ENCODE peak calls at places on chromosomes 16 and 17, in nine cellular contexts. One of them, this sample, is unnamed.

GRCh38 chr16:77637939-77638338 is 84.4 kb upstream of the NUDT7 start:
- DNase-seq in lower lobe of right lung: no peak
- DNase-seq in breast epithelium: no peak
- DNase-seq in upper lobe of right lung: no peak
- DNase-seq in GM23338: no peak
- DNase-seq in CD8-positive, alpha-beta memory T cell: no peak
- DNase-seq in pancreas: no peak
- DNase-seq in epithelial cell of esophagus: no peak
- DNase-seq in fibroblast of lung: peak
- DNase-seq in this sample: no peak

GRCh38 chr16:69513180-69513966 is 52.4 kb upstream of the NFAT5 start:
- DNase-seq in lower lobe of right lung: no peak
- DNase-seq in breast epithelium: peak
- DNase-seq in upper lobe of right lung: no peak
- DNase-seq in GM23338: peak
- DNase-seq in CD8-positive, alpha-beta memory T cell: no peak
- DNase-seq in pancreas: no peak
- DNase-seq in epithelial cell of esophagus: peak
- DNase-seq in fibroblast of lung: peak
- DNase-seq in this sample: no peak

GRCh38 chr17:50563095-50563511 is 2.6 kb downstream of the CACNA1G start:
- DNase-seq in lower lobe of right lung: no peak
- DNase-seq in breast epithelium: no peak
- DNase-seq in upper lobe of right lung: no peak
- DNase-seq in GM23338: no peak
- DNase-seq in CD8-positive, alpha-beta memory T cell: no peak
- DNase-seq in pancreas: no peak
- DNase-seq in epithelial cell of esophagus: no peak
- DNase-seq in fibroblast of lung: no peak
- DNase-seq in this sample: no peak

GRCh38 chr17:28878158-28878910 is 19.2 kb downstream of the FLOT2 start:
- DNase-seq in lower lobe of right lung: no peak
- DNase-seq in breast epithelium: no peak
- DNase-seq in upper lobe of right lung: no peak
- DNase-seq in GM23338: no peak
- DNase-seq in CD8-positive, alpha-beta memory T cell: no peak
- DNase-seq in pancreas: no peak
- DNase-seq in epithelial cell of esophagus: peak
- DNase-seq in fibroblast of lung: no peak
- DNase-seq in this sample: no peak

GRCh38 chr16:78985736-78986605 is 614.6 kb downstream of the MAF start:
- DNase-seq in lower lobe of right lung: no peak
- DNase-seq in breast epithelium: no peak
- DNase-seq in upper lobe of right lung: no peak
- DNase-seq in GM23338: no peak
- DNase-seq in CD8-positive, alpha-beta memory T cell: no peak
- DNase-seq in pancreas: no peak
- DNase-seq in epithelial cell of esophagus: peak
- DNase-seq in fibroblast of lung: no peak
- DNase-seq in this sample: no peak

GRCh38 chr17:38869647-38870258 is at the start of gene LASP1:
- DNase-seq in lower lobe of right lung: peak
- DNase-seq in breast epithelium: peak
- DNase-seq in upper lobe of right lung: peak
- DNase-seq in GM23338: peak
- DNase-seq in CD8-positive, alpha-beta memory T cell: peak
- DNase-seq in pancreas: peak
- DNase-seq in epithelial cell of esophagus: peak
- DNase-seq in fibroblast of lung: peak
- DNase-seq in this sample: peak

GRCh38 chr16:26623442-26623841 is 443.3 kb upstream of the C16orf82 start:
- DNase-seq in lower lobe of right lung: no peak
- DNase-seq in breast epithelium: no peak
- DNase-seq in upper lobe of right lung: no peak
- DNase-seq in GM23338: no peak
- DNase-seq in CD8-positive, alpha-beta memory T cell: no peak
- DNase-seq in pancreas: no peak
- DNase-seq in epithelial cell of esophagus: no peak
- DNase-seq in fibroblast of lung: no peak
- DNase-seq in this sample: no peak

GRCh38 chr17:28714281-28714680 is 2.6 kb upstream of the PROCA1 start:
- DNase-seq in lower lobe of right lung: no peak
- DNase-seq in breast epithelium: no peak
- DNase-seq in upper lobe of right lung: no peak
- DNase-seq in GM23338: no peak
- DNase-seq in CD8-positive, alpha-beta memory T cell: no peak
- DNase-seq in pancreas: no peak
- DNase-seq in epithelial cell of esophagus: no peak
- DNase-seq in fibroblast of lung: no peak
- DNase-seq in this sample: no peak

GRCh38 chr16:54931041-54931756 is 534 bp downstream of the IRX5 start:
- DNase-seq in lower lobe of right lung: peak
- DNase-seq in breast epithelium: no peak
- DNase-seq in upper lobe of right lung: peak
- DNase-seq in GM23338: peak
- DNase-seq in CD8-positive, alpha-beta memory T cell: no peak
- DNase-seq in pancreas: no peak
- DNase-seq in epithelial cell of esophagus: peak
- DNase-seq in fibroblast of lung: peak
- DNase-seq in this sample: no peak

GRCh38 chr16:54928421-54929089 is 2.1 kb upstream of the IRX5 start:
- DNase-seq in lower lobe of right lung: peak
- DNase-seq in breast epithelium: peak
- DNase-seq in upper lobe of right lung: peak
- DNase-seq in GM23338: peak
- DNase-seq in CD8-positive, alpha-beta memory T cell: peak
- DNase-seq in pancreas: peak
- DNase-seq in epithelial cell of esophagus: peak
- DNase-seq in fibroblast of lung: peak
- DNase-seq in this sample: no peak

GRCh38 chr16:54931757-54932660 is 1.3 kb downstream of the IRX5 start:
- DNase-seq in lower lobe of right lung: peak
- DNase-seq in breast epithelium: no peak
- DNase-seq in upper lobe of right lung: peak
- DNase-seq in GM23338: peak
- DNase-seq in CD8-positive, alpha-beta memory T cell: no peak
- DNase-seq in pancreas: no peak
- DNase-seq in epithelial cell of esophagus: peak
- DNase-seq in fibroblast of lung: peak
- DNase-seq in this sample: no peak

GRCh38 chr16:54929090-54930033 is 1.3 kb upstream of the IRX5 start:
- DNase-seq in lower lobe of right lung: peak
- DNase-seq in breast epithelium: peak
- DNase-seq in upper lobe of right lung: peak
- DNase-seq in GM23338: peak
- DNase-seq in CD8-positive, alpha-beta memory T cell: peak
- DNase-seq in pancreas: peak
- DNase-seq in epithelial cell of esophagus: peak
- DNase-seq in fibroblast of lung: peak
- DNase-seq in this sample: peak

GRCh38 chr16:54930034-54930938 is at the start of gene IRX5:
- DNase-seq in lower lobe of right lung: peak
- DNase-seq in breast epithelium: peak
- DNase-seq in upper lobe of right lung: peak
- DNase-seq in GM23338: peak
- DNase-seq in CD8-positive, alpha-beta memory T cell: no peak
- DNase-seq in pancreas: peak
- DNase-seq in epithelial cell of esophagus: peak
- DNase-seq in fibroblast of lung: peak
- DNase-seq in this sample: peak
- H3K4me3 ChIP-seq in lower lobe of right lung: peak
- H3K4me3 ChIP-seq in breast epithelium: peak
- H3K4me3 ChIP-seq in upper lobe of right lung: peak
- H3K4me3 ChIP-seq in GM23338: peak
- H3K4me3 ChIP-seq in CD8-positive, alpha-beta memory T cell: peak
- H3K4me3 ChIP-seq in pancreas: peak
- H3K4me3 ChIP-seq in epithelial cell of esophagus: peak
- H3K4me3 ChIP-seq in fibroblast of lung: peak
- H3K4me3 ChIP-seq in this sample: peak

GRCh38 chr17:72466606-72467005 is 345.8 kb downstream of the SOX9 start:
- DNase-seq in lower lobe of right lung: no peak
- DNase-seq in breast epithelium: no peak
- DNase-seq in upper lobe of right lung: no peak
- DNase-seq in GM23338: no peak
- DNase-seq in CD8-positive, alpha-beta memory T cell: no peak
- DNase-seq in pancreas: no peak
- DNase-seq in epithelial cell of esophagus: no peak
- DNase-seq in fibroblast of lung: no peak
- DNase-seq in this sample: no peak

GRCh38 chr17:72466199-72466598 is 345.4 kb downstream of the SOX9 start:
- DNase-seq in lower lobe of right lung: no peak
- DNase-seq in breast epithelium: no peak
- DNase-seq in upper lobe of right lung: no peak
- DNase-seq in GM23338: no peak
- DNase-seq in CD8-positive, alpha-beta memory T cell: no peak
- DNase-seq in pancreas: no peak
- DNase-seq in epithelial cell of esophagus: peak
- DNase-seq in fibroblast of lung: peak
- DNase-seq in this sample: peak

GRCh38 chr17:72465191-72466024 is 344.6 kb downstream of the SOX9 start:
- DNase-seq in lower lobe of right lung: no peak
- DNase-seq in breast epithelium: peak
- DNase-seq in upper lobe of right lung: no peak
- DNase-seq in GM23338: no peak
- DNase-seq in CD8-positive, alpha-beta memory T cell: no peak
- DNase-seq in pancreas: peak
- DNase-seq in epithelial cell of esophagus: peak
- DNase-seq in fibroblast of lung: peak
- DNase-seq in this sample: no peak

GRCh38 chr17:72470338-72471133 is 349.7 kb downstream of the SOX9 start:
- DNase-seq in lower lobe of right lung: no peak
- DNase-seq in breast epithelium: no peak
- DNase-seq in upper lobe of right lung: no peak
- DNase-seq in GM23338: no peak
- DNase-seq in CD8-positive, alpha-beta memory T cell: no peak
- DNase-seq in pancreas: no peak
- DNase-seq in epithelial cell of esophagus: no peak
- DNase-seq in fibroblast of lung: no peak
- DNase-seq in this sample: no peak

DNA sequence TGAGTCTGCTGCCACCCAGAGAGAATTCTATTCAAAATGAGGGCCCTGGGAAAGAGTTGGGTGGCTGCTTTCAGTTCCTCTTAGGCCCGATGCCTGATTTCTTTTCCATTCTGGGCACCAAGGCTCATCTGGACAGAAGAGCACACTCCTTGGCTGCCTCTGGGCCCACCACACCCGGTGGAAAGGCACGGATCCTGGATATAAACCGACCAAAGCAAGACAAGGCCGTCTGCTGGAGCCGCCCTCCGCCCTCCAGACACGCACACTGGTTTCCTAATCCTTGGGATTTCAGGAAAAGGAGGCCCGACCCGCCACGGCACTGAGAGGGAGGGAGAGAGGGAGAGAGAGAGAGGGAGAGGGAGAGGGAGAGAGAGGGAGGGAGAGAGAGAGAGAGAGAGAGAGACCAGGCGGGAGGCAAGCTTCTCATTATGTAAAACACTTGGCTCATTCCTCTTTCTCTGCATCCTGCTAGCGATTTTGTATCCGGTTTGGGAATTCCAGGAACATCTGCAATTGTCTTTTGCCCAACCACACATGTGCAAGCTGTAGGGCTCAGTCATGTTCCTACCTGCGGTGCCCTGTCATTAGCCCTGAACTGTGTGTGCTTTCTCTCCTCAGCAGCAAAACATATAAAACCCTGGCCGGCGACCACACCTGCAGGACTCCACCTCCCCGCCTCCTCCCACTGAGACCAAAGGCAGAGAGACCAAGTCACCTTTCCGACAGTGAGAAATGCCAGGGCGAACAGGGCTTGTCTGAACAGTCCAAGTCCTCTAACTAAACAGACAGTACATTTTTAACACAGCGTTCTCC is 347.2 kb downstream of the SOX9 start:
- DNase-seq in lower lobe of right lung: no peak
- DNase-seq in breast epithelium: peak
- DNase-seq in upper lobe of right lung: no peak
- DNase-seq in GM23338: peak
- DNase-seq in CD8-positive, alpha-beta memory T cell: no peak
- DNase-seq in pancreas: no peak
- DNase-seq in epithelial cell of esophagus: peak
- DNase-seq in fibroblast of lung: peak
- DNase-seq in this sample: peak
- H3K4me3 ChIP-seq in lower lobe of right lung: no peak
- H3K4me3 ChIP-seq in breast epithelium: peak
- H3K4me3 ChIP-seq in upper lobe of right lung: no peak
- H3K4me3 ChIP-seq in GM23338: peak
- H3K4me3 ChIP-seq in CD8-positive, alpha-beta memory T cell: no peak
- H3K4me3 ChIP-seq in pancreas: no peak
- H3K4me3 ChIP-seq in epithelial cell of esophagus: no peak
- H3K4me3 ChIP-seq in fibroblast of lung: no peak
- H3K4me3 ChIP-seq in this sample: no peak

GRCh38 chr16:50742521-50743150 is 750 bp downstream of the CYLD start:
- DNase-seq in lower lobe of right lung: peak
- DNase-seq in breast epithelium: no peak
- DNase-seq in upper lobe of right lung: peak
- DNase-seq in GM23338: peak
- DNase-seq in CD8-positive, alpha-beta memory T cell: peak
- DNase-seq in pancreas: peak
- DNase-seq in epithelial cell of esophagus: peak
- DNase-seq in fibroblast of lung: peak
- DNase-seq in this sample: peak

GRCh38 chr16:50745940-50746339 is 4.1 kb downstream of the CYLD start:
- DNase-seq in lower lobe of right lung: no peak
- DNase-seq in breast epithelium: no peak
- DNase-seq in upper lobe of right lung: no peak
- DNase-seq in GM23338: no peak
- DNase-seq in CD8-positive, alpha-beta memory T cell: no peak
- DNase-seq in pancreas: no peak
- DNase-seq in epithelial cell of esophagus: no peak
- DNase-seq in fibroblast of lung: no peak
- DNase-seq in this sample: no peak

GRCh38 chr16:50741808-50742520 is at the start of gene CYLD:
- DNase-seq in lower lobe of right lung: peak
- DNase-seq in breast epithelium: peak
- DNase-seq in upper lobe of right lung: peak
- DNase-seq in GM23338: peak
- DNase-seq in CD8-positive, alpha-beta memory T cell: peak
- DNase-seq in pancreas: peak
- DNase-seq in epithelial cell of esophagus: peak
- DNase-seq in fibroblast of lung: peak
- DNase-seq in this sample: peak

GRCh38 chr16:50744911-50745310 is 3.0 kb downstream of the CYLD start:
- DNase-seq in lower lobe of right lung: no peak
- DNase-seq in breast epithelium: no peak
- DNase-seq in upper lobe of right lung: no peak
- DNase-seq in GM23338: no peak
- DNase-seq in CD8-positive, alpha-beta memory T cell: no peak
- DNase-seq in pancreas: no peak
- DNase-seq in epithelial cell of esophagus: peak
- DNase-seq in fibroblast of lung: peak
- DNase-seq in this sample: no peak

GRCh38 chr16:50743575-50744225 is 1.8 kb downstream of the CYLD start:
- DNase-seq in lower lobe of right lung: no peak
- DNase-seq in breast epithelium: no peak
- DNase-seq in upper lobe of right lung: no peak
- DNase-seq in GM23338: no peak
- DNase-seq in CD8-positive, alpha-beta memory T cell: no peak
- DNase-seq in pancreas: no peak
- DNase-seq in epithelial cell of esophagus: no peak
- DNase-seq in fibroblast of lung: no peak
- DNase-seq in this sample: no peak
- H3K4me3 ChIP-seq in lower lobe of right lung: peak
- H3K4me3 ChIP-seq in breast epithelium: no peak
- H3K4me3 ChIP-seq in upper lobe of right lung: peak
- H3K4me3 ChIP-seq in GM23338: peak
- H3K4me3 ChIP-seq in CD8-positive, alpha-beta memory T cell: peak
- H3K4me3 ChIP-seq in pancreas: no peak
- H3K4me3 ChIP-seq in epithelial cell of esophagus: no peak
- H3K4me3 ChIP-seq in fibroblast of lung: peak
- H3K4me3 ChIP-seq in this sample: no peak

DNA sequence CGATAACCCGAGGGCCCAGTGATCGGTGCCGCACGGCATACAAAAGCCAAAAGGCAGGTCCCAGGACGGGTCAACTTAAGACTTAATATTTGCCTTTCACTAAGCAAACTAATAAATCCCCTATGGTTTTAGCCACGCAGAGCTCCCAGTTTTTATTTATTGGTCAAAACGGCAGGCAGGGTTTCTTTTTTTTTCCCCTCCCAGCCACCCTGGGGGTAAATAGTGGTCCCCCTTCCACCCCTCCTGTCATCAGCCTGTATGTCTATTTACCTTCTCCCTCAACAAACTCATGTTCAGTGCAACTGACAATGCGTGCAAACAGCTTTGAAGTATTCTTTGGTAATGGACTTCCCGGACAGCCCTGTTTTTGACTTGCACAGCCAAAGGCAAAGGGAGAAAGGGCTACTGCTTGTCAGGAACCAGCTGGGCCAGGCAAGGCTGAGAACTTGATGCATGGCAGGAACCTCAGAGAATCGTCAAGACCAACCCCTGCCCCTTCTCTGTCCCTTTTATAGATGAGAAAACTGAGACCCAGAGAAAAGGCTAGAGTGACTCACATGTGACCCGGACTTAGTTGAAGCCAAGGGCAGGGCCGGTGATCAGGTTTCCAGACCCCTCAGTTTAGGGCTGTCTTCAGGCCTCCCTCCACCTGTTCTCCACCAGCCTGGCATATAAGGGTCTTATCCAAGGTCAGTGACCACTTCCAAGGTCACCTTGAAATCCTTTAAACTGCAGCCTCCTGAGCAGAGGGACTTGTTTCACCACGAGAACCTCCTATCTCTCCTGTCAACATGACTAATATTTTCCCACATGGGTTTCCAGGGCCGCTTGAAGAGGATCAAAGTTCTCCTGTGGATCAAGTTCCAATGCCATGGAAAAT is 279.0 kb downstream of the SOX9 start:
- DNase-seq in lower lobe of right lung: no peak
- DNase-seq in breast epithelium: no peak
- DNase-seq in upper lobe of right lung: no peak
- DNase-seq in GM23338: no peak
- DNase-seq in CD8-positive, alpha-beta memory T cell: no peak
- DNase-seq in pancreas: peak
- DNase-seq in epithelial cell of esophagus: no peak
- DNase-seq in fibroblast of lung: no peak
- DNase-seq in this sample: no peak
- H3K4me3 ChIP-seq in lower lobe of right lung: no peak
- H3K4me3 ChIP-seq in breast epithelium: no peak
- H3K4me3 ChIP-seq in upper lobe of right lung: no peak
- H3K4me3 ChIP-seq in GM23338: no peak
- H3K4me3 ChIP-seq in CD8-positive, alpha-beta memory T cell: no peak
- H3K4me3 ChIP-seq in pancreas: no peak
- H3K4me3 ChIP-seq in epithelial cell of esophagus: no peak
- H3K4me3 ChIP-seq in fibroblast of lung: no peak
- H3K4me3 ChIP-seq in this sample: no peak

This sample was measured in Peyer's patch.